ENCODE peak calls at places on chromosomes 16 and 17, in eight cellular contexts. One of them, this sample, is unnamed.

GRCh38 chr16:4200000-4200780 is 41.7 kb downstream of the SRL start:
- DNase-seq in effector memory CD4-positive, alpha-beta T cell: no peak
- DNase-seq in CD8-positive, alpha-beta memory T cell: no peak
- DNase-seq in neuronal stem cell: peak; percentile 35
- DNase-seq in ovary: peak; percentile 73
- DNase-seq in cardiac muscle cell: peak; percentile 70
- DNase-seq in OCI-LY7: peak; percentile 56
- DNase-seq in mesendoderm: peak; percentile 66
- DNase-seq in this sample: no peak

GRCh38 chr17:21528031-21528684 is 152.0 kb downstream of the KCNJ12 start:
- DNase-seq in effector memory CD4-positive, alpha-beta T cell: no peak
- DNase-seq in CD8-positive, alpha-beta memory T cell: no peak
- DNase-seq in neuronal stem cell: no peak
- DNase-seq in ovary: no peak
- DNase-seq in cardiac muscle cell: no peak
- DNase-seq in OCI-LY7: no peak
- DNase-seq in mesendoderm: no peak
- DNase-seq in this sample: no peak

GRCh38 chr17:21149626-21150025 is 22.9 kb downstream of the DHRS7B start:
- DNase-seq in effector memory CD4-positive, alpha-beta T cell: no peak
- DNase-seq in CD8-positive, alpha-beta memory T cell: no peak
- DNase-seq in neuronal stem cell: no peak
- DNase-seq in ovary: no peak
- DNase-seq in cardiac muscle cell: no peak
- DNase-seq in OCI-LY7: no peak
- DNase-seq in mesendoderm: no peak
- DNase-seq in this sample: no peak

GRCh38 chr16:10812352-10813122 is 6.1 kb downstream of the TVP23A start:
- DNase-seq in effector memory CD4-positive, alpha-beta T cell: no peak
- DNase-seq in CD8-positive, alpha-beta memory T cell: no peak
- DNase-seq in neuronal stem cell: no peak
- DNase-seq in ovary: no peak
- DNase-seq in cardiac muscle cell: no peak
- DNase-seq in OCI-LY7: peak; percentile 56
- DNase-seq in mesendoderm: no peak
- DNase-seq in this sample: no peak

GRCh38 chr17:57861000-57861736 is 11.3 kb upstream of the MRPS23 start:
- DNase-seq in effector memory CD4-positive, alpha-beta T cell: peak; percentile 13
- DNase-seq in CD8-positive, alpha-beta memory T cell: peak; percentile 6
- DNase-seq in neuronal stem cell: no peak
- DNase-seq in ovary: no peak
- DNase-seq in cardiac muscle cell: no peak
- DNase-seq in OCI-LY7: peak; percentile 21
- DNase-seq in mesendoderm: peak; percentile 85
- DNase-seq in this sample: no peak

GRCh38 chr16:30773826-30774225 is 11.7 kb downstream of the RNF40 start:
- DNase-seq in effector memory CD4-positive, alpha-beta T cell: no peak
- DNase-seq in CD8-positive, alpha-beta memory T cell: no peak
- DNase-seq in neuronal stem cell: no peak
- DNase-seq in ovary: no peak
- DNase-seq in cardiac muscle cell: no peak
- DNase-seq in OCI-LY7: no peak
- DNase-seq in mesendoderm: no peak
- DNase-seq in this sample: no peak

GRCh38 chr17:65532491-65532890 is 29.0 kb downstream of the AXIN2 start:
- DNase-seq in effector memory CD4-positive, alpha-beta T cell: no peak
- DNase-seq in CD8-positive, alpha-beta memory T cell: no peak
- DNase-seq in neuronal stem cell: no peak
- DNase-seq in ovary: peak; percentile 63
- DNase-seq in cardiac muscle cell: no peak
- DNase-seq in OCI-LY7: no peak
- DNase-seq in mesendoderm: no peak
- DNase-seq in this sample: no peak

GRCh38 chr16:81940781-81941560 is 70.3 kb downstream of the SDR42E1 start:
- DNase-seq in effector memory CD4-positive, alpha-beta T cell: no peak
- DNase-seq in CD8-positive, alpha-beta memory T cell: no peak
- DNase-seq in neuronal stem cell: no peak
- DNase-seq in ovary: no peak
- DNase-seq in cardiac muscle cell: peak; percentile 75
- DNase-seq in OCI-LY7: no peak
- DNase-seq in mesendoderm: peak; percentile 63
- DNase-seq in this sample: peak; percentile 16

GRCh38 chr16:27303256-27304100 is 10.3 kb upstream of the IL4R start:
- DNase-seq in effector memory CD4-positive, alpha-beta T cell: no peak
- DNase-seq in CD8-positive, alpha-beta memory T cell: no peak
- DNase-seq in neuronal stem cell: no peak
- DNase-seq in ovary: no peak
- DNase-seq in cardiac muscle cell: no peak
- DNase-seq in OCI-LY7: no peak
- DNase-seq in mesendoderm: no peak
- DNase-seq in this sample: no peak

GRCh38 chr17:35022536-35023063 is 40.9 kb downstream of the RFFL start:
- DNase-seq in effector memory CD4-positive, alpha-beta T cell: peak; percentile 65
- DNase-seq in CD8-positive, alpha-beta memory T cell: peak; percentile 63
- DNase-seq in neuronal stem cell: no peak
- DNase-seq in ovary: no peak
- DNase-seq in cardiac muscle cell: peak; percentile 84
- DNase-seq in OCI-LY7: no peak
- DNase-seq in mesendoderm: peak; percentile 44
- DNase-seq in this sample: no peak

GRCh38 chr17:61337247-61337812 is 62.3 kb upstream of the TBX2 start:
- DNase-seq in effector memory CD4-positive, alpha-beta T cell: no peak
- DNase-seq in CD8-positive, alpha-beta memory T cell: no peak
- DNase-seq in neuronal stem cell: no peak
- DNase-seq in ovary: no peak
- DNase-seq in cardiac muscle cell: no peak
- DNase-seq in OCI-LY7: no peak
- DNase-seq in mesendoderm: peak; percentile 29
- DNase-seq in this sample: no peak

GRCh38 chr17:75876190-75876937 is 2.0 kb downstream of the TRIM47 start:
- DNase-seq in effector memory CD4-positive, alpha-beta T cell: peak; percentile 76
- DNase-seq in CD8-positive, alpha-beta memory T cell: peak; percentile 56
- DNase-seq in neuronal stem cell: no peak
- DNase-seq in ovary: no peak
- DNase-seq in cardiac muscle cell: no peak
- DNase-seq in OCI-LY7: peak; percentile 96
- DNase-seq in mesendoderm: peak; percentile 74
- DNase-seq in this sample: no peak

GRCh38 chr17:58210922-58211321 is 8.1 kb downstream of the MKS1 start:
- DNase-seq in effector memory CD4-positive, alpha-beta T cell: no peak
- DNase-seq in CD8-positive, alpha-beta memory T cell: no peak
- DNase-seq in neuronal stem cell: no peak
- DNase-seq in ovary: no peak
- DNase-seq in cardiac muscle cell: no peak
- DNase-seq in OCI-LY7: no peak
- DNase-seq in mesendoderm: peak; percentile 38
- DNase-seq in this sample: no peak

GRCh38 chr17:8122923-8123694 is 797 bp downstream of the HES7 start:
- DNase-seq in effector memory CD4-positive, alpha-beta T cell: no peak
- DNase-seq in CD8-positive, alpha-beta memory T cell: no peak
- DNase-seq in neuronal stem cell: peak; percentile 27
- DNase-seq in ovary: peak; percentile 47
- DNase-seq in cardiac muscle cell: no peak
- DNase-seq in OCI-LY7: peak; percentile 37
- DNase-seq in mesendoderm: peak; percentile 41
- DNase-seq in this sample: no peak

GRCh38 chr16:23847938-23848337 is 12.2 kb downstream of the PRKCB start:
- DNase-seq in effector memory CD4-positive, alpha-beta T cell: peak; percentile 20
- DNase-seq in CD8-positive, alpha-beta memory T cell: peak; percentile 24
- DNase-seq in neuronal stem cell: no peak
- DNase-seq in ovary: no peak
- DNase-seq in cardiac muscle cell: no peak
- DNase-seq in OCI-LY7: peak; percentile 44
- DNase-seq in mesendoderm: no peak
- DNase-seq in this sample: no peak

GRCh38 chr17:3894188-3894587 is 1.3 kb upstream of the CAMKK1 start:
- DNase-seq in effector memory CD4-positive, alpha-beta T cell: no peak
- DNase-seq in CD8-positive, alpha-beta memory T cell: no peak
- DNase-seq in neuronal stem cell: no peak
- DNase-seq in ovary: no peak
- DNase-seq in cardiac muscle cell: no peak
- DNase-seq in OCI-LY7: no peak
- DNase-seq in mesendoderm: no peak
- DNase-seq in this sample: no peak

GRCh38 chr16:78189121-78189520 is 89.7 kb downstream of the WWOX start:
- DNase-seq in effector memory CD4-positive, alpha-beta T cell: no peak
- DNase-seq in CD8-positive, alpha-beta memory T cell: no peak
- DNase-seq in neuronal stem cell: no peak
- DNase-seq in ovary: no peak
- DNase-seq in cardiac muscle cell: no peak
- DNase-seq in OCI-LY7: peak; percentile 22
- DNase-seq in mesendoderm: no peak
- DNase-seq in this sample: no peak

GRCh38 chr16:78183886-78184553 is 84.6 kb downstream of the WWOX start:
- DNase-seq in effector memory CD4-positive, alpha-beta T cell: no peak
- DNase-seq in CD8-positive, alpha-beta memory T cell: no peak
- DNase-seq in neuronal stem cell: no peak
- DNase-seq in ovary: no peak
- DNase-seq in cardiac muscle cell: no peak
- DNase-seq in OCI-LY7: no peak
- DNase-seq in mesendoderm: no peak
- DNase-seq in this sample: no peak

GRCh38 chr16:78183437-78183836 is 84.0 kb downstream of the WWOX start:
- DNase-seq in effector memory CD4-positive, alpha-beta T cell: no peak
- DNase-seq in CD8-positive, alpha-beta memory T cell: no peak
- DNase-seq in neuronal stem cell: no peak
- DNase-seq in ovary: no peak
- DNase-seq in cardiac muscle cell: no peak
- DNase-seq in OCI-LY7: no peak
- DNase-seq in mesendoderm: no peak
- DNase-seq in this sample: no peak

GRCh38 chr16:78180349-78180748 is 80.9 kb downstream of the WWOX start:
- DNase-seq in effector memory CD4-positive, alpha-beta T cell: no peak
- DNase-seq in CD8-positive, alpha-beta memory T cell: no peak
- DNase-seq in neuronal stem cell: no peak
- DNase-seq in ovary: no peak
- DNase-seq in cardiac muscle cell: no peak
- DNase-seq in OCI-LY7: no peak
- DNase-seq in mesendoderm: no peak
- DNase-seq in this sample: no peak

DNA sequence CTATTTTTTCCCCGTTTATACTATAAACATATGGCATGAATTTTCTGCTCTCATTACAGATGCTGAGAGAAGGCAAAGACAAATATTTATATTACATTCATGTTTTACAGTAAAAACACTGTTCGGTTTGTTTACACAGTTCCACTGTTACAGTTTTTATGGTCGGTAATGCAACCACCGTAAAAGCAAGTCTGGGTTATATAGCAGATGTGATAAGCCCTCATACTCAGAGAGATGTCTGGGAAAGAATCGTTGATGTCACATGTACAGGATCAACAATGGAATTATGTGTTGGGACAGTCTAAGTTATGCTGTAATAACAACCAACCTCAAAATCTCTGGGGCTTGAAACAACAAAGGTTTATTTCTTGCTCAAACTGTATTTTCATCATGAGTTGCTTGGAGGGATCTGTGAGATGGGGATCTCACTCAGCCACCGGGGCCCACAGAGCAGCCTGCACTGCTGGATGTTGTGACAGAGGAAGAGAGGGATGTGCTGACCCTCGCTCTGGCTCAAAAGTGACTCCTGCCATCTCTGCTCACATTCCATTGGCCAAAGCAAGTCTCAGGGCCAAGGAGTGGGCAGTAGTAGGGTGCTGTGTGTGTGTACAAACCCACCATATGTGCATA is 85.2 kb downstream of the WWOX start:
- DNase-seq in effector memory CD4-positive, alpha-beta T cell: no peak
- DNase-seq in CD8-positive, alpha-beta memory T cell: no peak
- DNase-seq in neuronal stem cell: no peak
- DNase-seq in ovary: no peak
- DNase-seq in cardiac muscle cell: no peak
- DNase-seq in OCI-LY7: no peak
- DNase-seq in mesendoderm: no peak
- DNase-seq in this sample: no peak
- H3K27ac ChIP-seq in effector memory CD4-positive, alpha-beta T cell: no peak overlapping the region
- H3K27ac ChIP-seq in CD8-positive, alpha-beta memory T cell: no peak overlapping the region
- H3K27ac ChIP-seq in neuronal stem cell: no peak overlapping the region
- H3K27ac ChIP-seq in ovary: no peak overlapping the region
- H3K27ac ChIP-seq in cardiac muscle cell: no peak overlapping the region
- H3K27ac ChIP-seq in OCI-LY7: no peak overlapping the region
- H3K27ac ChIP-seq in mesendoderm: no peak overlapping the region
- H3K27ac ChIP-seq in this sample: no peak overlapping the region

DNA sequence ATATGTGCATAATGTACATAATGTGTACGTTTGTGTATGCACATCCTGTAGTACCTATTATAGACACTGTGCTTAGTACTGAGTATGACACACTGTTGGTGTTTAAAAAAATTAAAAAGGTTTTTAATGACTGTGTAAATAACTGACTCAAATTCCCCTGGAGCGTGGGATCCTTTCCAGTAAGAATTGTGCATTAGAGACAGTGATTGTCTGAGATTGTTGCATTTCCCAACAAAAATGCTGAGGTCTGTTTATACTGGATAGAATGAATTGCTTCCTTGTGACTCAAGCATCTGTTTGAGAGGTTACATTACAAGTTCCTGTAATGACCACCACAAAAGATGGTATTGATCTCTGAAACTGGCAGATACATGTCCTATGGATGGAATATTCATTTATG is 229.0 kb downstream of the CDH11 start:
- DNase-seq in effector memory CD4-positive, alpha-beta T cell: no peak
- DNase-seq in CD8-positive, alpha-beta memory T cell: no peak
- DNase-seq in neuronal stem cell: no peak
- DNase-seq in ovary: no peak
- DNase-seq in cardiac muscle cell: peak; percentile 56
- DNase-seq in OCI-LY7: no peak
- DNase-seq in mesendoderm: no peak
- DNase-seq in this sample: peak; percentile 53
- H3K27ac ChIP-seq in effector memory CD4-positive, alpha-beta T cell: no peak overlapping the region
- H3K27ac ChIP-seq in CD8-positive, alpha-beta memory T cell: no peak overlapping the region
- H3K27ac ChIP-seq in neuronal stem cell: no peak overlapping the region
- H3K27ac ChIP-seq in ovary: no peak overlapping the region
- H3K27ac ChIP-seq in cardiac muscle cell: no peak overlapping the region
- H3K27ac ChIP-seq in OCI-LY7: no peak overlapping the region
- H3K27ac ChIP-seq in mesendoderm: no peak overlapping the region
- H3K27ac ChIP-seq in this sample: no peak overlapping the region

GRCh38 chr16:2242598-2242997 is 6.4 kb downstream of the DNASE1L2 start:
- DNase-seq in effector memory CD4-positive, alpha-beta T cell: no peak
- DNase-seq in CD8-positive, alpha-beta memory T cell: no peak
- DNase-seq in neuronal stem cell: no peak
- DNase-seq in ovary: no peak
- DNase-seq in cardiac muscle cell: no peak
- DNase-seq in OCI-LY7: no peak
- DNase-seq in mesendoderm: no peak
- DNase-seq in this sample: no peak
- H3K27ac ChIP-seq in effector memory CD4-positive, alpha-beta T cell: no peak overlapping the region
- H3K27ac ChIP-seq in CD8-positive, alpha-beta memory T cell: no peak overlapping the region
- H3K27ac ChIP-seq in neuronal stem cell: no peak overlapping the region
- H3K27ac ChIP-seq in ovary: no peak overlapping the region
- H3K27ac ChIP-seq in cardiac muscle cell: no peak overlapping the region
- H3K27ac ChIP-seq in OCI-LY7: no peak overlapping the region
- H3K27ac ChIP-seq in mesendoderm: no peak overlapping the region
- H3K27ac ChIP-seq in this sample: no peak overlapping the region

DNA sequence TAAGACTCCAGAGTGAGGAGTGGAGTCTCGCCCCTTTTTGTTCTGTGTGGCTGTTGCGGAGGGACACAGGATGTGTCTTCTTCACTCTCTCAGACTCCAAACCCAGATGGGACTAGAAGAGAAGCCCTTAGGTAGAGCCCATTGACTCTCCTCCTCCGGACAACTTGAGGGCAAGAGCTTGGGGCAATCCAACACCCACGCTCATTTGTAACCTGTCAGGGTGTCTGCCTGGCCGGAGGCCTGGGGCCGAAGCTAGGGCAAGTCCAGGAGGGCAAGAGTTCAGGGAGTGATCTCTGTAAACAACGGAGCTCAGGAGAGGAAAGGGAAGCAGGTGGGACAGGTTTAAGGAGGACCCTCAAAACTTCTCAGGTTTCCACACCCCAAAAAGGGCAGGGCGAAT is 1.4 kb upstream of the HOXB1 start:
- DNase-seq in effector memory CD4-positive, alpha-beta T cell: no peak
- DNase-seq in CD8-positive, alpha-beta memory T cell: no peak
- DNase-seq in neuronal stem cell: no peak
- DNase-seq in ovary: no peak
- DNase-seq in cardiac muscle cell: no peak
- DNase-seq in OCI-LY7: no peak
- DNase-seq in mesendoderm: no peak
- DNase-seq in this sample: no peak
- H3K27ac ChIP-seq in effector memory CD4-positive, alpha-beta T cell: no peak overlapping the region
- H3K27ac ChIP-seq in CD8-positive, alpha-beta memory T cell: no peak overlapping the region
- H3K27ac ChIP-seq in neuronal stem cell: no peak overlapping the region
- H3K27ac ChIP-seq in ovary: no peak overlapping the region
- H3K27ac ChIP-seq in cardiac muscle cell: no peak overlapping the region
- H3K27ac ChIP-seq in OCI-LY7: no peak overlapping the region
- H3K27ac ChIP-seq in mesendoderm: no peak overlapping the region
- H3K27ac ChIP-seq in this sample: no peak overlapping the region